ENCODE peak calls at places on chromosomes 13 and 19, in ten cellular contexts. U, E, D, K, H, N, I, F, C and P are unnamed samples.

GRCh38 chr13:85588359-85588758 is 210.9 kb downstream of the SLITRK6 start:
- DNase-seq in K (no peak), N (peak), D (no peak), E (no peak), I (no peak), C (no peak), F (no peak), H (no peak), U (no peak), P (no peak)

GRCh38 chr13:25840261-25840660 is 211.6 kb downstream of the SHISA2 start:
- DNase-seq in D (no peak), K (no peak), N (no peak), F (no peak), U (no peak), E (no peak), I (no peak), C (no peak), H (no peak), P (no peak)

GRCh38 chr13:114282143-114282685 is 813 bp downstream of the UPF3A start:
- DNase-seq in D (peak), H (peak), U (peak), K (peak), C (peak), I (no peak), E (peak), F (peak), N (peak), P (no peak)

GRCh38 chr13:49441846-49442245 is 2.0 kb downstream of the CAB39L start:
- DNase-seq in K (no peak), H (no peak), D (no peak), I (no peak), F (no peak), E (no peak), U (no peak), C (no peak), N (no peak), P (no peak)

GRCh38 chr13:110042253-110042652 is 255.9 kb upstream of the IRS2 start:
- DNase-seq in N (no peak), I (no peak), H (no peak), D (peak), F (no peak), K (no peak), E (no peak), C (no peak), U (no peak), P (no peak)

GRCh38 chr13:111992911-111993310 is 74.0 kb upstream of the SOX1 start:
- DNase-seq in E (no peak), D (no peak), F (no peak), K (no peak), H (no peak), U (no peak), I (no peak), C (no peak), N (no peak), P (no peak)

GRCh38 chr13:43285891-43286602 is 262.7 kb downstream of the DNAJC15 start:
- DNase-seq in N (no peak), E (no peak), I (no peak), U (peak), K (no peak), H (no peak), D (no peak), F (peak), C (no peak), P (no peak)

GRCh38 chr13:49625392-49626137 is 2.7 kb upstream of the ARL11 start:
- DNase-seq in H (peak), D (no peak), N (no peak), F (no peak), C (no peak), I (no peak), K (no peak), E (peak), U (no peak), P (no peak)

GRCh38 chr19:18126097-18126496 is 26.9 kb upstream of the PIK3R2 start:
- DNase-seq in E (peak), U (no peak), C (no peak), I (no peak), H (no peak), K (no peak), F (no peak), D (no peak), N (no peak), P (no peak)

GRCh38 chr19:32351807-32352630 is 6.6 kb downstream of the ZNF507 start:
- DNase-seq in H (no peak), F (no peak), C (no peak), U (no peak), N (peak), K (no peak), D (no peak), I (no peak), E (no peak), P (no peak)